ENCODE peak calls at places on chromosome 13, in six cellular contexts. One of them, this sample, is unnamed.

GRCh38 chr13:85520445-85520844 is 278.8 kb downstream of the SLITRK6 start:
- DNase-seq in BJ: no peak
- DNase-seq in uterus: no peak
- DNase-seq in choroid plexus epithelial cell: peak
- DNase-seq in NCI-H460: no peak
- DNase-seq in skeletal muscle cell: no peak
- DNase-seq in this sample: no peak

GRCh38 chr13:88339271-88339741 is 668.1 kb downstream of the SLITRK5 start:
- DNase-seq in skeletal muscle cell: no peak
- DNase-seq in BJ: no peak
- DNase-seq in NCI-H460: no peak
- DNase-seq in uterus: no peak
- DNase-seq in choroid plexus epithelial cell: no peak
- DNase-seq in this sample: no peak

GRCh38 chr13:47094734-47095434 is 198.0 kb upstream of the HTR2A start:
- DNase-seq in choroid plexus epithelial cell: no peak
- DNase-seq in NCI-H460: no peak
- DNase-seq in uterus: no peak
- DNase-seq in BJ: no peak
- DNase-seq in skeletal muscle cell: no peak
- DNase-seq in this sample: no peak

GRCh38 chr13:31773538-31773937 is 34.2 kb downstream of the RXFP2 start:
- DNase-seq in choroid plexus epithelial cell: peak
- DNase-seq in uterus: no peak
- DNase-seq in BJ: no peak
- DNase-seq in skeletal muscle cell: peak
- DNase-seq in NCI-H460: no peak
- DNase-seq in this sample: no peak

GRCh38 chr13:101514695-101515275 is 62.3 kb downstream of the ITGBL1 start:
- DNase-seq in skeletal muscle cell: no peak
- DNase-seq in NCI-H460: peak
- DNase-seq in choroid plexus epithelial cell: peak
- DNase-seq in uterus: no peak
- DNase-seq in BJ: no peak
- DNase-seq in this sample: peak

GRCh38 chr13:59609421-59609820 is 554.3 kb downstream of the DIAPH3 start:
- DNase-seq in choroid plexus epithelial cell: no peak
- DNase-seq in NCI-H460: no peak
- DNase-seq in uterus: no peak
- DNase-seq in BJ: no peak
- DNase-seq in skeletal muscle cell: no peak
- DNase-seq in this sample: no peak

GRCh38 chr13:51981355-51981754 is 29.9 kb downstream of the ATP7B start:
- DNase-seq in skeletal muscle cell: no peak
- DNase-seq in choroid plexus epithelial cell: peak
- DNase-seq in uterus: no peak
- DNase-seq in BJ: no peak
- DNase-seq in NCI-H460: no peak
- DNase-seq in this sample: no peak

GRCh38 chr13:103282571-103283450 is 216.6 kb upstream of the SLC10A2 start:
- DNase-seq in BJ: peak
- DNase-seq in choroid plexus epithelial cell: peak
- DNase-seq in NCI-H460: peak
- DNase-seq in uterus: no peak
- DNase-seq in skeletal muscle cell: peak
- DNase-seq in this sample: no peak

GRCh38 chr13:24183741-24184182 is 23.2 kb downstream of the SPATA13 start:
- DNase-seq in NCI-H460: no peak
- DNase-seq in skeletal muscle cell: no peak
- DNase-seq in uterus: no peak
- DNase-seq in choroid plexus epithelial cell: no peak
- DNase-seq in BJ: no peak
- DNase-seq in this sample: no peak

GRCh38 chr13:84208251-84208650 is 326.0 kb upstream of the SLITRK1 start:
- DNase-seq in BJ: no peak
- DNase-seq in choroid plexus epithelial cell: peak
- DNase-seq in uterus: no peak
- DNase-seq in NCI-H460: no peak
- DNase-seq in skeletal muscle cell: peak
- DNase-seq in this sample: peak

GRCh38 chr13:43767351-43767901 is 19.3 kb downstream of the ENOX1 start:
- DNase-seq in uterus: peak
- DNase-seq in BJ: no peak
- DNase-seq in NCI-H460: no peak
- DNase-seq in choroid plexus epithelial cell: peak
- DNase-seq in skeletal muscle cell: peak
- DNase-seq in this sample: peak

GRCh38 chr13:74006666-74007065 is 127.5 kb downstream of the KLF12 start:
- DNase-seq in uterus: no peak
- DNase-seq in choroid plexus epithelial cell: no peak
- DNase-seq in BJ: no peak
- DNase-seq in skeletal muscle cell: no peak
- DNase-seq in NCI-H460: no peak
- DNase-seq in this sample: no peak

GRCh38 chr13:21371011-21371410 is 88.1 kb downstream of the ZDHHC20 start:
- DNase-seq in uterus: no peak
- DNase-seq in skeletal muscle cell: no peak
- DNase-seq in NCI-H460: no peak
- DNase-seq in BJ: no peak
- DNase-seq in choroid plexus epithelial cell: peak
- DNase-seq in this sample: no peak

GRCh38 chr13:80363890-80364503 is 23.1 kb upstream of the SPRY2 start:
- DNase-seq in BJ: no peak
- DNase-seq in skeletal muscle cell: no peak
- DNase-seq in NCI-H460: no peak
- DNase-seq in choroid plexus epithelial cell: peak
- DNase-seq in uterus: no peak
- DNase-seq in this sample: peak

GRCh38 chr13:111258637-111259036 is 61.8 kb upstream of the TEX29 start:
- DNase-seq in BJ: no peak
- DNase-seq in uterus: no peak
- DNase-seq in choroid plexus epithelial cell: no peak
- DNase-seq in NCI-H460: no peak
- DNase-seq in skeletal muscle cell: no peak
- DNase-seq in this sample: no peak

GRCh38 chr13:28531956-28532225 is 37.0 kb upstream of the FLT1 start:
- DNase-seq in skeletal muscle cell: no peak
- DNase-seq in uterus: no peak
- DNase-seq in BJ: no peak
- DNase-seq in choroid plexus epithelial cell: no peak
- DNase-seq in NCI-H460: no peak
- DNase-seq in this sample: no peak

GRCh38 chr13:79646880-79647279 is 165.9 kb downstream of the NDFIP2 start:
- DNase-seq in skeletal muscle cell: no peak
- DNase-seq in BJ: no peak
- DNase-seq in uterus: no peak
- DNase-seq in NCI-H460: no peak
- DNase-seq in choroid plexus epithelial cell: no peak
- DNase-seq in this sample: no peak

GRCh38 chr13:108834193-108834592 is 204.8 kb downstream of the MYO16 start:
- DNase-seq in skeletal muscle cell: no peak
- DNase-seq in BJ: no peak
- DNase-seq in NCI-H460: no peak
- DNase-seq in uterus: no peak
- DNase-seq in choroid plexus epithelial cell: no peak
- DNase-seq in this sample: no peak

GRCh38 chr13:67642638-67643037 is 412.5 kb upstream of the PCDH9 start:
- DNase-seq in skeletal muscle cell: no peak
- DNase-seq in uterus: no peak
- DNase-seq in BJ: no peak
- DNase-seq in NCI-H460: no peak
- DNase-seq in choroid plexus epithelial cell: no peak
- DNase-seq in this sample: no peak

GRCh38 chr13:109628251-109628699 is 158.1 kb downstream of the IRS2 start:
- DNase-seq in BJ: peak
- DNase-seq in skeletal muscle cell: peak
- DNase-seq in uterus: no peak
- DNase-seq in choroid plexus epithelial cell: peak
- DNase-seq in NCI-H460: no peak
- DNase-seq in this sample: no peak

GRCh38 chr13:42847891-42848663 is 66.7 kb downstream of the FAM216B start:
- DNase-seq in skeletal muscle cell: peak
- DNase-seq in uterus: no peak
- DNase-seq in NCI-H460: no peak
- DNase-seq in BJ: no peak
- DNase-seq in choroid plexus epithelial cell: peak
- DNase-seq in this sample: no peak

GRCh38 chr13:44516771-44517170 is 59.4 kb downstream of the TSC22D1 start:
- DNase-seq in NCI-H460: no peak
- DNase-seq in uterus: no peak
- DNase-seq in skeletal muscle cell: no peak
- DNase-seq in choroid plexus epithelial cell: peak
- DNase-seq in BJ: no peak
- DNase-seq in this sample: no peak